ENCODE peak calls at places on chromosomes 11 and 22, in nine cellular contexts. One of them, this sample, is unnamed.

GRCh38 chr11:91921974-91922373 is 302.6 kb upstream of the FAT3 start:
- DNase-seq in HL-60: no peak
- DNase-seq in retinal pigment epithelial cell: peak; percentile 81
- DNase-seq in transverse colon: no peak
- DNase-seq in fibroblast of pulmonary artery: no peak
- DNase-seq in bronchial epithelial cell: peak; percentile 55
- DNase-seq in GM23338: no peak
- DNase-seq in GM23248: no peak
- DNase-seq in epithelial cell of esophagus: peak; percentile 14
- DNase-seq in this sample: no peak

GRCh38 chr22:48734961-48735360 is 1092.7 kb downstream of the BRD1 start:
- DNase-seq in HL-60: no peak
- DNase-seq in retinal pigment epithelial cell: no peak
- DNase-seq in transverse colon: no peak
- DNase-seq in fibroblast of pulmonary artery: no peak
- DNase-seq in bronchial epithelial cell: no peak
- DNase-seq in GM23338: no peak
- DNase-seq in GM23248: no peak
- DNase-seq in epithelial cell of esophagus: no peak
- DNase-seq in this sample: no peak

GRCh38 chr22:25508761-25509321 is 55.6 kb upstream of the GRK3 start:
- DNase-seq in HL-60: no peak
- DNase-seq in retinal pigment epithelial cell: no peak
- DNase-seq in transverse colon: no peak
- DNase-seq in fibroblast of pulmonary artery: no peak
- DNase-seq in bronchial epithelial cell: no peak
- DNase-seq in GM23338: no peak
- DNase-seq in GM23248: no peak
- DNase-seq in epithelial cell of esophagus: no peak
- DNase-seq in this sample: no peak

GRCh38 chr22:41762980-41763779 is 37.3 kb upstream of the CCDC134 start:
- DNase-seq in HL-60: peak; percentile 22
- DNase-seq in retinal pigment epithelial cell: no peak
- DNase-seq in transverse colon: peak; percentile 44
- DNase-seq in fibroblast of pulmonary artery: peak; percentile 28
- DNase-seq in bronchial epithelial cell: peak; percentile 87
- DNase-seq in GM23338: peak; percentile 94
- DNase-seq in GM23248: no peak
- DNase-seq in epithelial cell of esophagus: peak; percentile 82
- DNase-seq in this sample: peak; percentile 54

GRCh38 chr11:11444027-11444799 is 91.2 kb upstream of the CSNK2A3 start:
- DNase-seq in HL-60: no peak
- DNase-seq in retinal pigment epithelial cell: peak; percentile 51
- DNase-seq in transverse colon: no peak
- DNase-seq in fibroblast of pulmonary artery: peak; percentile 20
- DNase-seq in bronchial epithelial cell: peak; percentile 44
- DNase-seq in GM23338: no peak
- DNase-seq in GM23248: peak; percentile 33
- DNase-seq in epithelial cell of esophagus: peak; percentile 37
- DNase-seq in this sample: no peak

GRCh38 chr11:118051611-118052461 is 25.0 kb upstream of the TMPRSS4 start:
- DNase-seq in HL-60: peak; percentile 13
- DNase-seq in retinal pigment epithelial cell: no peak
- DNase-seq in transverse colon: peak; percentile 34
- DNase-seq in fibroblast of pulmonary artery: no peak
- DNase-seq in bronchial epithelial cell: no peak
- DNase-seq in GM23338: no peak
- DNase-seq in GM23248: no peak
- DNase-seq in epithelial cell of esophagus: no peak
- DNase-seq in this sample: no peak

GRCh38 chr11:208177-208916 is 839 bp downstream of the RIC8A start:
- DNase-seq in HL-60: peak; percentile 76
- DNase-seq in retinal pigment epithelial cell: peak; percentile 36
- DNase-seq in transverse colon: peak; percentile 88
- DNase-seq in fibroblast of pulmonary artery: peak; percentile 71
- DNase-seq in bronchial epithelial cell: peak; percentile 40
- DNase-seq in GM23338: peak; percentile 90
- DNase-seq in GM23248: peak; percentile 93
- DNase-seq in epithelial cell of esophagus: peak; percentile 81
- DNase-seq in this sample: peak; percentile 82

GRCh38 chr22:30890689-30891442 is 77.7 kb downstream of the MORC2 start:
- DNase-seq in HL-60: no peak
- DNase-seq in retinal pigment epithelial cell: no peak
- DNase-seq in transverse colon: peak; percentile 41
- DNase-seq in fibroblast of pulmonary artery: peak; percentile 38
- DNase-seq in bronchial epithelial cell: peak; percentile 20
- DNase-seq in GM23338: peak; percentile 71
- DNase-seq in GM23248: peak; percentile 59
- DNase-seq in epithelial cell of esophagus: peak; percentile 55
- DNase-seq in this sample: peak; percentile 15

GRCh38 chr11:8340299-8340698 is 76.6 kb upstream of the LMO1 start:
- DNase-seq in HL-60: peak; percentile 76
- DNase-seq in retinal pigment epithelial cell: no peak
- DNase-seq in transverse colon: no peak
- DNase-seq in fibroblast of pulmonary artery: no peak
- DNase-seq in bronchial epithelial cell: no peak
- DNase-seq in GM23338: no peak
- DNase-seq in GM23248: no peak
- DNase-seq in epithelial cell of esophagus: no peak
- DNase-seq in this sample: no peak

GRCh38 chr11:134243913-134244312 is 9.2 kb downstream of the THYN1 start:
- DNase-seq in HL-60: no peak
- DNase-seq in retinal pigment epithelial cell: no peak
- DNase-seq in transverse colon: no peak
- DNase-seq in fibroblast of pulmonary artery: no peak
- DNase-seq in bronchial epithelial cell: no peak
- DNase-seq in GM23338: no peak
- DNase-seq in GM23248: no peak
- DNase-seq in epithelial cell of esophagus: no peak
- DNase-seq in this sample: no peak

GRCh38 chr11:124893781-124894401 is 3.8 kb downstream of the ROBO4 start:
- DNase-seq in HL-60: no peak
- DNase-seq in retinal pigment epithelial cell: no peak
- DNase-seq in transverse colon: no peak
- DNase-seq in fibroblast of pulmonary artery: no peak
- DNase-seq in bronchial epithelial cell: no peak
- DNase-seq in GM23338: no peak
- DNase-seq in GM23248: no peak
- DNase-seq in epithelial cell of esophagus: no peak
- DNase-seq in this sample: no peak

GRCh38 chr11:76723548-76723947 is 53.0 kb upstream of the LRRC32 start:
- DNase-seq in HL-60: no peak
- DNase-seq in retinal pigment epithelial cell: no peak
- DNase-seq in transverse colon: no peak
- DNase-seq in fibroblast of pulmonary artery: no peak
- DNase-seq in bronchial epithelial cell: no peak
- DNase-seq in GM23338: no peak
- DNase-seq in GM23248: peak; percentile 52
- DNase-seq in epithelial cell of esophagus: no peak
- DNase-seq in this sample: no peak

GRCh38 chr11:71447791-71448256 is 369 bp downstream of the DHCR7 start:
- DNase-seq in HL-60: peak; percentile 9
- DNase-seq in retinal pigment epithelial cell: no peak
- DNase-seq in transverse colon: peak; percentile 47
- DNase-seq in fibroblast of pulmonary artery: no peak
- DNase-seq in bronchial epithelial cell: no peak
- DNase-seq in GM23338: peak; percentile 68
- DNase-seq in GM23248: peak; percentile 53
- DNase-seq in epithelial cell of esophagus: peak; percentile 22
- DNase-seq in this sample: peak; percentile 53

GRCh38 chr11:115226556-115226955 is 277.7 kb downstream of the CADM1 start:
- DNase-seq in HL-60: no peak
- DNase-seq in retinal pigment epithelial cell: no peak
- DNase-seq in transverse colon: no peak
- DNase-seq in fibroblast of pulmonary artery: peak; percentile 19
- DNase-seq in bronchial epithelial cell: peak; percentile 78
- DNase-seq in GM23338: peak; percentile 91
- DNase-seq in GM23248: peak; percentile 68
- DNase-seq in epithelial cell of esophagus: peak; percentile 66
- DNase-seq in this sample: peak; percentile 33

GRCh38 chr11:102186836-102187235 is 76.6 kb downstream of the YAP1 start:
- DNase-seq in HL-60: no peak
- DNase-seq in retinal pigment epithelial cell: no peak
- DNase-seq in transverse colon: no peak
- DNase-seq in fibroblast of pulmonary artery: no peak
- DNase-seq in bronchial epithelial cell: no peak
- DNase-seq in GM23338: peak; percentile 52
- DNase-seq in GM23248: peak; percentile 31
- DNase-seq in epithelial cell of esophagus: no peak
- DNase-seq in this sample: no peak

GRCh38 chr11:15390857-15391256 is 276.1 kb downstream of the INSC start:
- DNase-seq in HL-60: no peak
- DNase-seq in retinal pigment epithelial cell: no peak
- DNase-seq in transverse colon: no peak
- DNase-seq in fibroblast of pulmonary artery: no peak
- DNase-seq in bronchial epithelial cell: no peak
- DNase-seq in GM23338: no peak
- DNase-seq in GM23248: no peak
- DNase-seq in epithelial cell of esophagus: no peak
- DNase-seq in this sample: no peak

GRCh38 chr11:36292311-36292722 is 3.1 kb upstream of the COMMD9 start:
- DNase-seq in HL-60: peak; percentile 35
- DNase-seq in retinal pigment epithelial cell: no peak
- DNase-seq in transverse colon: no peak
- DNase-seq in fibroblast of pulmonary artery: peak; percentile 68
- DNase-seq in bronchial epithelial cell: peak; percentile 43
- DNase-seq in GM23338: peak; percentile 81
- DNase-seq in GM23248: peak; percentile 67
- DNase-seq in epithelial cell of esophagus: peak; percentile 53
- DNase-seq in this sample: peak; percentile 90

GRCh38 chr22:23622634-23623033 is 9.5 kb downstream of the DRICH1 start:
- DNase-seq in HL-60: no peak
- DNase-seq in retinal pigment epithelial cell: no peak
- DNase-seq in transverse colon: no peak
- DNase-seq in fibroblast of pulmonary artery: no peak
- DNase-seq in bronchial epithelial cell: peak; percentile 10
- DNase-seq in GM23338: no peak
- DNase-seq in GM23248: peak; percentile 35
- DNase-seq in epithelial cell of esophagus: peak; percentile 5
- DNase-seq in this sample: no peak

DNA sequence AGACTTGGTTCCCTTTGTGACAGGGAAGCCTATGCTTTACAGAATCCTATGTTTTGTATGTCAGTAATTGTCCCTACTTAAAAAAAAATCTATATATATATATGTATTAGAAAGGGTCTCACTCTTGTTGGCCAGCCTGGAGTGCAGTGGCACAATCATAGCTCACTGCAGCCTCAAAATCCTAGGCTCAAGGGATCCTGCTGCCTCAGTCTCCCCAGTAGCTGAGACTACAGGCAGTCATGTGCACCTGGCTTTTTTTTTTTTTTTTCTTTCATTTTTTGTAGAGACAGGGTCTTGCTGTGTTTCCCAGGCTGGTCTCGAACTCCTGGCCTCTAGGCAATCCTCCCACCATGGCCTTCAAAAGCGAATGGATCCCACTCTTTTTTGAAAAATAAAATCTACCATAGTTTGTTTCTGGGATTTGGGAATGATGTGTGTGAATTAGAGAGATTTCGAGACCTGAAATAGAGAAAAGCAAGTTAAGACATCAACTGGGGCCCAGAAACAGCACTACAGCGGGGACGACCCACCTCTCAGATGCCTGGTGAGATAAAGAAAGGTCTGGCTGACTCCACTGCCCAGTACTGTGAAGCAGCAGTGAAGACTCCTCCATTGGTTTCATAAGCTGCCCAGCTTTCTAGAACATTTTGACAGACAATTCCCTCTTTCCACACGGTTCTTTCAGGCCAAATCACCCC is 1.9 kb upstream of the NEAT1 start:
- DNase-seq in HL-60: no peak
- DNase-seq in retinal pigment epithelial cell: no peak
- DNase-seq in transverse colon: peak; percentile 10
- DNase-seq in fibroblast of pulmonary artery: no peak
- DNase-seq in bronchial epithelial cell: peak; percentile 1
- DNase-seq in GM23338: no peak
- DNase-seq in GM23248: no peak
- DNase-seq in epithelial cell of esophagus: no peak
- DNase-seq in this sample: no peak
- H3K4me3 ChIP-seq in HL-60: no peak overlapping the region
- H3K4me3 ChIP-seq in retinal pigment epithelial cell: peak overlapping the region; percentile 8
- H3K4me3 ChIP-seq in transverse colon: no peak overlapping the region
- H3K4me3 ChIP-seq in fibroblast of pulmonary artery: peak overlapping the region; percentile 46
- H3K4me3 ChIP-seq in bronchial epithelial cell: peak overlapping the region; percentile 16
- H3K4me3 ChIP-seq in GM23338: no peak overlapping the region
- H3K4me3 ChIP-seq in GM23248: peak overlapping the region; percentile 65
- H3K4me3 ChIP-seq in epithelial cell of esophagus: peak overlapping the region; percentile 36
- H3K4me3 ChIP-seq in this sample: peak overlapping the region; percentile 31

GRCh38 chr11:95108159-95108611 is 18.5 kb downstream of the ENDOD1 start:
- DNase-seq in HL-60: no peak
- DNase-seq in retinal pigment epithelial cell: peak; percentile 48
- DNase-seq in transverse colon: peak; percentile 29
- DNase-seq in fibroblast of pulmonary artery: peak; percentile 90
- DNase-seq in bronchial epithelial cell: peak; percentile 86
- DNase-seq in GM23338: no peak
- DNase-seq in GM23248: peak; percentile 67
- DNase-seq in epithelial cell of esophagus: peak; percentile 91
- DNase-seq in this sample: no peak
- H3K4me3 ChIP-seq in HL-60: no peak overlapping the region
- H3K4me3 ChIP-seq in retinal pigment epithelial cell: peak overlapping the region; percentile 17
- H3K4me3 ChIP-seq in transverse colon: no peak overlapping the region
- H3K4me3 ChIP-seq in fibroblast of pulmonary artery: no peak overlapping the region
- H3K4me3 ChIP-seq in bronchial epithelial cell: no peak overlapping the region
- H3K4me3 ChIP-seq in GM23338: no peak overlapping the region
- H3K4me3 ChIP-seq in GM23248: no peak overlapping the region
- H3K4me3 ChIP-seq in epithelial cell of esophagus: peak overlapping the region; percentile 23
- H3K4me3 ChIP-seq in this sample: no peak overlapping the region

GRCh38 chr11:126917531-126918204 is 82.9 kb downstream of the KIRREL3 start:
- DNase-seq in HL-60: no peak
- DNase-seq in retinal pigment epithelial cell: peak; percentile 54
- DNase-seq in transverse colon: no peak
- DNase-seq in fibroblast of pulmonary artery: peak; percentile 88
- DNase-seq in bronchial epithelial cell: peak; percentile 81
- DNase-seq in GM23338: no peak
- DNase-seq in GM23248: peak; percentile 99
- DNase-seq in epithelial cell of esophagus: peak; percentile 68
- DNase-seq in this sample: peak; percentile 58
- H3K4me3 ChIP-seq in HL-60: no peak overlapping the region
- H3K4me3 ChIP-seq in retinal pigment epithelial cell: no peak overlapping the region
- H3K4me3 ChIP-seq in transverse colon: no peak overlapping the region
- H3K4me3 ChIP-seq in fibroblast of pulmonary artery: no peak overlapping the region
- H3K4me3 ChIP-seq in bronchial epithelial cell: no peak overlapping the region
- H3K4me3 ChIP-seq in GM23338: no peak overlapping the region
- H3K4me3 ChIP-seq in GM23248: peak overlapping the region; percentile 46
- H3K4me3 ChIP-seq in epithelial cell of esophagus: no peak overlapping the region
- H3K4me3 ChIP-seq in this sample: no peak overlapping the region

DNA sequence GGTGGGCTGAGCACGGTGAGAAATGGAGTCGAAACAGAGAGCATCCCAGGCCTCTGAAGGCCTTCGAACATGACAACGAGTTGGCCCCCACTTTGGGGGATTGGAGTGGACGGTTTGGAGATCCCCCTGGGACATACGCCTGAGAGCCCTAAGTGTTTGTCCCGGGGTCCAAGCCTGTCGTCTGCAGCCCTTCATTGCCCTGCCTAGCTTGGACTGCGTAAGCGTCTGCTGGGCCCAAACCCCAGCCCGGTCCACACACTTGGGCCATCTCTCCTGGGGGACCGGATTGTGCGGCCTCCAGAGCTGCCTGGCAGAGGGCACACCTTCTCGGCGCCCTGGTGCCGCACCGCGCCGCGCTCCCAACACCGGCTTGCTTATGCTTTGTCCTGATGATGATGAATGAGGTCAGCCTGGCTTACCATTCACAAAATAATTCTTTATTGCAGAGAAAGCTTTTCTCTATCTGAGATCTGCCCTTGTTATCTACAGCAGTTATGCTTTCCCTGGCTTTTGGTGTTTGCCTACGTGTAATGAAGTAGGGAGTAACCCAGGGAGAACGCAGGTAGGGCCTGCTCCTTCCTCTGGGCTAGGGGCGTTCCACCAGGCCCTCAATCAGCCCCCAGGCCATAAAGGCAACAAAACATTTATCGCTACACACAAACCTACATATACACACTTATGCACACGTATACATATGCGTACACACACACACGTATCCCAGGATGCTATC is 85.9 kb upstream of the PPARA start:
- DNase-seq in HL-60: no peak
- DNase-seq in retinal pigment epithelial cell: no peak
- DNase-seq in transverse colon: peak; percentile 6
- DNase-seq in fibroblast of pulmonary artery: no peak
- DNase-seq in bronchial epithelial cell: no peak
- DNase-seq in GM23338: no peak
- DNase-seq in GM23248: peak; percentile 69
- DNase-seq in epithelial cell of esophagus: no peak
- DNase-seq in this sample: no peak
- H3K4me3 ChIP-seq in HL-60: no peak overlapping the region
- H3K4me3 ChIP-seq in retinal pigment epithelial cell: no peak overlapping the region
- H3K4me3 ChIP-seq in transverse colon: no peak overlapping the region
- H3K4me3 ChIP-seq in fibroblast of pulmonary artery: no peak overlapping the region
- H3K4me3 ChIP-seq in bronchial epithelial cell: no peak overlapping the region
- H3K4me3 ChIP-seq in GM23338: no peak overlapping the region
- H3K4me3 ChIP-seq in GM23248: peak overlapping the region; percentile 76
- H3K4me3 ChIP-seq in epithelial cell of esophagus: peak overlapping the region; percentile 14
- H3K4me3 ChIP-seq in this sample: no peak overlapping the region

This sample was measured in A673.